ENCODE peak calls at places on chromosome 14, in nine cellular contexts. One of them, this sample, is unnamed.

GRCh38 chr14:99359906-99360305 is 87.9 kb upstream of the BCL11B start:
- DNase-seq in IMR-90: no peak
- DNase-seq in cardiac fibroblast: no peak
- DNase-seq in tibial nerve: no peak
- DNase-seq in colonic mucosa: no peak
- DNase-seq in AG10803: no peak
- DNase-seq in AG04449: no peak
- DNase-seq in breast epithelium: no peak
- DNase-seq in left lung: no peak
- DNase-seq in this sample: no peak

GRCh38 chr14:47993883-47994282 is 318.5 kb upstream of the MDGA2 start:
- DNase-seq in IMR-90: no peak
- DNase-seq in cardiac fibroblast: no peak
- DNase-seq in tibial nerve: no peak
- DNase-seq in colonic mucosa: no peak
- DNase-seq in AG10803: no peak
- DNase-seq in AG04449: no peak
- DNase-seq in breast epithelium: no peak
- DNase-seq in left lung: no peak
- DNase-seq in this sample: no peak

GRCh38 chr14:45246151-45246550 is 6.9 kb downstream of the MIS18BP1 start:
- DNase-seq in IMR-90: no peak
- DNase-seq in cardiac fibroblast: no peak
- DNase-seq in tibial nerve: no peak
- DNase-seq in colonic mucosa: no peak
- DNase-seq in AG10803: no peak
- DNase-seq in AG04449: no peak
- DNase-seq in breast epithelium: no peak
- DNase-seq in left lung: no peak
- DNase-seq in this sample: no peak

GRCh38 chr14:21852061-21852664 is 178.5 kb upstream of the OR4E1 start:
- DNase-seq in IMR-90: peak; percentile 20
- DNase-seq in cardiac fibroblast: peak; percentile 18
- DNase-seq in tibial nerve: peak; percentile 35
- DNase-seq in colonic mucosa: peak; percentile 51
- DNase-seq in AG10803: no peak
- DNase-seq in AG04449: no peak
- DNase-seq in breast epithelium: no peak
- DNase-seq in left lung: peak; percentile 39
- DNase-seq in this sample: peak; percentile 27

GRCh38 chr14:102493096-102493495 is 16.5 kb downstream of the ANKRD9 start:
- DNase-seq in IMR-90: no peak
- DNase-seq in cardiac fibroblast: no peak
- DNase-seq in tibial nerve: no peak
- DNase-seq in colonic mucosa: no peak
- DNase-seq in AG10803: no peak
- DNase-seq in AG04449: no peak
- DNase-seq in breast epithelium: no peak
- DNase-seq in left lung: no peak
- DNase-seq in this sample: no peak

GRCh38 chr14:49972840-49973239 is 80.0 kb downstream of the ARF6 start:
- DNase-seq in IMR-90: peak; percentile 92
- DNase-seq in cardiac fibroblast: peak; percentile 88
- DNase-seq in tibial nerve: peak; percentile 38
- DNase-seq in colonic mucosa: peak; percentile 86
- DNase-seq in AG10803: peak; percentile 83
- DNase-seq in AG04449: no peak
- DNase-seq in breast epithelium: no peak
- DNase-seq in left lung: peak; percentile 71
- DNase-seq in this sample: peak; percentile 92

GRCh38 chr14:62691613-62692489 is 353.4 kb downstream of the KCNH5 start:
- DNase-seq in IMR-90: peak; percentile 97
- DNase-seq in cardiac fibroblast: peak; percentile 92
- DNase-seq in tibial nerve: no peak
- DNase-seq in colonic mucosa: no peak
- DNase-seq in AG10803: peak; percentile 56
- DNase-seq in AG04449: peak; percentile 26
- DNase-seq in breast epithelium: no peak
- DNase-seq in left lung: peak; percentile 48
- DNase-seq in this sample: peak; percentile 94

GRCh38 chr14:94545131-94545841 is 16.0 kb upstream of the SERPINA4 start:
- DNase-seq in IMR-90: no peak
- DNase-seq in cardiac fibroblast: peak; percentile 16
- DNase-seq in tibial nerve: no peak
- DNase-seq in colonic mucosa: no peak
- DNase-seq in AG10803: no peak
- DNase-seq in AG04449: no peak
- DNase-seq in breast epithelium: no peak
- DNase-seq in left lung: no peak
- DNase-seq in this sample: peak; percentile 85

GRCh38 chr14:28151931-28152330 is 614.7 kb upstream of the FOXG1 start:
- DNase-seq in IMR-90: no peak
- DNase-seq in cardiac fibroblast: no peak
- DNase-seq in tibial nerve: no peak
- DNase-seq in colonic mucosa: no peak
- DNase-seq in AG10803: no peak
- DNase-seq in AG04449: no peak
- DNase-seq in breast epithelium: no peak
- DNase-seq in left lung: no peak
- DNase-seq in this sample: no peak

GRCh38 chr14:104135121-104135903 is 3.1 kb upstream of the KIF26A start:
- DNase-seq in IMR-90: no peak
- DNase-seq in cardiac fibroblast: no peak
- DNase-seq in tibial nerve: no peak
- DNase-seq in colonic mucosa: no peak
- DNase-seq in AG10803: no peak
- DNase-seq in AG04449: no peak
- DNase-seq in breast epithelium: no peak
- DNase-seq in left lung: peak; percentile 29
- DNase-seq in this sample: no peak

GRCh38 chr14:69326611-69327010 is 66.7 kb downstream of the GALNT16 start:
- DNase-seq in IMR-90: no peak
- DNase-seq in cardiac fibroblast: no peak
- DNase-seq in tibial nerve: no peak
- DNase-seq in colonic mucosa: no peak
- DNase-seq in AG10803: no peak
- DNase-seq in AG04449: no peak
- DNase-seq in breast epithelium: no peak
- DNase-seq in left lung: no peak
- DNase-seq in this sample: no peak

GRCh38 chr14:69980457-69981414 is 101.5 kb downstream of the SMOC1 start:
- DNase-seq in IMR-90: no peak
- DNase-seq in cardiac fibroblast: no peak
- DNase-seq in tibial nerve: no peak
- DNase-seq in colonic mucosa: no peak
- DNase-seq in AG10803: no peak
- DNase-seq in AG04449: no peak
- DNase-seq in breast epithelium: no peak
- DNase-seq in left lung: no peak
- DNase-seq in this sample: no peak

GRCh38 chr14:65222434-65222833 is 120.1 kb upstream of the MAX start:
- DNase-seq in IMR-90: peak; percentile 66
- DNase-seq in cardiac fibroblast: peak; percentile 84
- DNase-seq in tibial nerve: no peak
- DNase-seq in colonic mucosa: peak; percentile 77
- DNase-seq in AG10803: peak; percentile 75
- DNase-seq in AG04449: no peak
- DNase-seq in breast epithelium: no peak
- DNase-seq in left lung: no peak
- DNase-seq in this sample: peak; percentile 68

GRCh38 chr14:68526420-68527105 is 266.3 kb downstream of the ZFP36L1 start:
- DNase-seq in IMR-90: no peak
- DNase-seq in cardiac fibroblast: no peak
- DNase-seq in tibial nerve: no peak
- DNase-seq in colonic mucosa: no peak
- DNase-seq in AG10803: no peak
- DNase-seq in AG04449: no peak
- DNase-seq in breast epithelium: no peak
- DNase-seq in left lung: peak; percentile 79
- DNase-seq in this sample: no peak

GRCh38 chr14:64081174-64081746 is 212.9 kb downstream of the ESR2 start:
- DNase-seq in IMR-90: no peak
- DNase-seq in cardiac fibroblast: no peak
- DNase-seq in tibial nerve: no peak
- DNase-seq in colonic mucosa: no peak
- DNase-seq in AG10803: no peak
- DNase-seq in AG04449: no peak
- DNase-seq in breast epithelium: no peak
- DNase-seq in left lung: no peak
- DNase-seq in this sample: no peak

GRCh38 chr14:64303471-64303917 is 9.3 kb upstream of the ESR2 start:
- DNase-seq in IMR-90: peak; percentile 68
- DNase-seq in cardiac fibroblast: peak; percentile 76
- DNase-seq in tibial nerve: no peak
- DNase-seq in colonic mucosa: no peak
- DNase-seq in AG10803: peak; percentile 60
- DNase-seq in AG04449: no peak
- DNase-seq in breast epithelium: no peak
- DNase-seq in left lung: no peak
- DNase-seq in this sample: peak; percentile 71

GRCh38 chr14:64110832-64111231 is 183.3 kb downstream of the ESR2 start:
- DNase-seq in IMR-90: peak; percentile 5
- DNase-seq in cardiac fibroblast: no peak
- DNase-seq in tibial nerve: no peak
- DNase-seq in colonic mucosa: no peak
- DNase-seq in AG10803: no peak
- DNase-seq in AG04449: no peak
- DNase-seq in breast epithelium: no peak
- DNase-seq in left lung: no peak
- DNase-seq in this sample: no peak

GRCh38 chr14:75577724-75578098 is 709 bp upstream of the FLVCR2 start:
- DNase-seq in IMR-90: peak; percentile 77
- DNase-seq in cardiac fibroblast: peak; percentile 91
- DNase-seq in tibial nerve: peak; percentile 93
- DNase-seq in colonic mucosa: peak; percentile 91
- DNase-seq in AG10803: peak; percentile 70
- DNase-seq in AG04449: no peak
- DNase-seq in breast epithelium: peak; percentile 87
- DNase-seq in left lung: peak; percentile 90
- DNase-seq in this sample: peak; percentile 85

GRCh38 chr14:76947078-76947837 is 81.2 kb downstream of the IRF2BPL start:
- DNase-seq in IMR-90: peak; percentile 88
- DNase-seq in cardiac fibroblast: peak; percentile 93
- DNase-seq in tibial nerve: peak; percentile 60
- DNase-seq in colonic mucosa: peak; percentile 92
- DNase-seq in AG10803: peak; percentile 82
- DNase-seq in AG04449: peak; percentile 46
- DNase-seq in breast epithelium: peak; percentile 92
- DNase-seq in left lung: peak; percentile 93
- DNase-seq in this sample: peak; percentile 90

GRCh38 chr14:93219103-93219726 is 12.2 kb downstream of the UBR7 start:
- DNase-seq in IMR-90: peak; percentile 65
- DNase-seq in cardiac fibroblast: peak; percentile 80
- DNase-seq in tibial nerve: peak; percentile 26
- DNase-seq in colonic mucosa: peak; percentile 48
- DNase-seq in AG10803: peak; percentile 67
- DNase-seq in AG04449: no peak
- DNase-seq in breast epithelium: no peak
- DNase-seq in left lung: peak; percentile 38
- DNase-seq in this sample: peak; percentile 69

GRCh38 chr14:52553671-52554575 is 1.3 kb downstream of the GPR137C start:
- DNase-seq in IMR-90: peak; percentile 91
- DNase-seq in cardiac fibroblast: peak; percentile 92
- DNase-seq in tibial nerve: peak; percentile 74
- DNase-seq in colonic mucosa: peak; percentile 92
- DNase-seq in AG10803: peak; percentile 77
- DNase-seq in AG04449: no peak
- DNase-seq in breast epithelium: peak; percentile 90
- DNase-seq in left lung: peak; percentile 92
- DNase-seq in this sample: peak; percentile 86

GRCh38 chr14:100203146-100203545 is 35.8 kb upstream of the YY1 start:
- DNase-seq in IMR-90: no peak
- DNase-seq in cardiac fibroblast: no peak
- DNase-seq in tibial nerve: no peak
- DNase-seq in colonic mucosa: no peak
- DNase-seq in AG10803: no peak
- DNase-seq in AG04449: no peak
- DNase-seq in breast epithelium: no peak
- DNase-seq in left lung: no peak
- DNase-seq in this sample: no peak

GRCh38 chr14:55446127-55446736 is 5.8 kb upstream of the TBPL2 start:
- DNase-seq in IMR-90: peak; percentile 86
- DNase-seq in cardiac fibroblast: peak; percentile 90
- DNase-seq in tibial nerve: peak; percentile 78
- DNase-seq in colonic mucosa: peak; percentile 80
- DNase-seq in AG10803: peak; percentile 72
- DNase-seq in AG04449: no peak
- DNase-seq in breast epithelium: no peak
- DNase-seq in left lung: no peak
- DNase-seq in this sample: peak; percentile 84

GRCh38 chr14:73753887-73754880 is 40.0 kb upstream of the PNMA1 start:
- DNase-seq in IMR-90: no peak
- DNase-seq in cardiac fibroblast: no peak
- DNase-seq in tibial nerve: no peak
- DNase-seq in colonic mucosa: peak; percentile 77
- DNase-seq in AG10803: peak; percentile 63
- DNase-seq in AG04449: no peak
- DNase-seq in breast epithelium: no peak
- DNase-seq in left lung: no peak
- DNase-seq in this sample: peak; percentile 35
- H3K4me3 ChIP-seq in IMR-90: no peak overlapping the region
- H3K4me3 ChIP-seq in cardiac fibroblast: peak overlapping the region; percentile 24
- H3K4me3 ChIP-seq in tibial nerve: peak overlapping the region; percentile 24
- H3K4me3 ChIP-seq in colonic mucosa: peak overlapping the region; percentile 1
- H3K4me3 ChIP-seq in AG10803: peak overlapping the region; percentile 47
- H3K4me3 ChIP-seq in AG04449: peak overlapping the region; percentile 38
- H3K4me3 ChIP-seq in breast epithelium: peak overlapping the region; percentile 33
- H3K4me3 ChIP-seq in left lung: peak overlapping the region; percentile 21
- H3K4me3 ChIP-seq in this sample: no peak overlapping the region

GRCh38 chr14:77979171-77979570 is 179.3 kb downstream of the ADCK1 start:
- DNase-seq in IMR-90: no peak
- DNase-seq in cardiac fibroblast: no peak
- DNase-seq in tibial nerve: no peak
- DNase-seq in colonic mucosa: no peak
- DNase-seq in AG10803: no peak
- DNase-seq in AG04449: no peak
- DNase-seq in breast epithelium: no peak
- DNase-seq in left lung: no peak
- DNase-seq in this sample: no peak
- H3K4me3 ChIP-seq in IMR-90: no peak overlapping the region
- H3K4me3 ChIP-seq in cardiac fibroblast: no peak overlapping the region
- H3K4me3 ChIP-seq in tibial nerve: no peak overlapping the region
- H3K4me3 ChIP-seq in colonic mucosa: no peak overlapping the region
- H3K4me3 ChIP-seq in AG10803: no peak overlapping the region
- H3K4me3 ChIP-seq in AG04449: no peak overlapping the region
- H3K4me3 ChIP-seq in breast epithelium: no peak overlapping the region
- H3K4me3 ChIP-seq in left lung: no peak overlapping the region
- H3K4me3 ChIP-seq in this sample: no peak overlapping the region

GRCh38 chr14:74394549-74394948 is 31.5 kb downstream of the SYNDIG1L start:
- DNase-seq in IMR-90: no peak
- DNase-seq in cardiac fibroblast: no peak
- DNase-seq in tibial nerve: no peak
- DNase-seq in colonic mucosa: no peak
- DNase-seq in AG10803: no peak
- DNase-seq in AG04449: no peak
- DNase-seq in breast epithelium: no peak
- DNase-seq in left lung: no peak
- DNase-seq in this sample: no peak
- H3K4me3 ChIP-seq in IMR-90: no peak overlapping the region
- H3K4me3 ChIP-seq in cardiac fibroblast: no peak overlapping the region
- H3K4me3 ChIP-seq in tibial nerve: no peak overlapping the region
- H3K4me3 ChIP-seq in colonic mucosa: no peak overlapping the region
- H3K4me3 ChIP-seq in AG10803: no peak overlapping the region
- H3K4me3 ChIP-seq in AG04449: no peak overlapping the region
- H3K4me3 ChIP-seq in breast epithelium: no peak overlapping the region
- H3K4me3 ChIP-seq in left lung: no peak overlapping the region
- H3K4me3 ChIP-seq in this sample: no peak overlapping the region

GRCh38 chr14:105528197-105528858 is 1.9 kb downstream of the TMEM121 start:
- DNase-seq in IMR-90: peak; percentile 62
- DNase-seq in cardiac fibroblast: peak; percentile 78
- DNase-seq in tibial nerve: peak; percentile 67
- DNase-seq in colonic mucosa: peak; percentile 79
- DNase-seq in AG10803: peak; percentile 62
- DNase-seq in AG04449: no peak
- DNase-seq in breast epithelium: peak; percentile 81
- DNase-seq in left lung: peak; percentile 74
- DNase-seq in this sample: peak; percentile 58
- H3K4me3 ChIP-seq in IMR-90: peak overlapping the region; percentile 47
- H3K4me3 ChIP-seq in cardiac fibroblast: peak overlapping the region; percentile 53
- H3K4me3 ChIP-seq in tibial nerve: peak overlapping the region; percentile 59
- H3K4me3 ChIP-seq in colonic mucosa: peak overlapping the region; percentile 54
- H3K4me3 ChIP-seq in AG10803: peak overlapping the region; percentile 61
- H3K4me3 ChIP-seq in AG04449: peak overlapping the region; percentile 63
- H3K4me3 ChIP-seq in breast epithelium: peak overlapping the region; percentile 79
- H3K4me3 ChIP-seq in left lung: peak overlapping the region; percentile 52
- H3K4me3 ChIP-seq in this sample: peak overlapping the region; percentile 38

This sample was measured in astrocyte of the spinal cord.